ENCODE peak calls at places on chromosomes 7 and 10, in five cellular contexts. Y is breast epithelium, Z is body of pancreas, B is HCT116, V is stomach. M is an unnamed sample.

GRCh38 chr10:3852147-3852904 is 67.3 kb upstream of the KLF6 start:
- DNase-seq in Y (peak; percentile 88), Z (peak; percentile 95), B (peak; percentile 99), V (peak; percentile 93), M (peak; percentile 82)

GRCh38 chr10:45809829-45810228 is 37.5 kb downstream of the AGAP4 start:
- DNase-seq in Y (no peak), Z (no peak), B (no peak), V (no peak), M (no peak)

GRCh38 chr7:140417456-140418155 is 13.7 kb downstream of the RAB19 start:
- DNase-seq in Y (no peak), Z (no peak), B (no peak), V (no peak), M (no peak)

GRCh38 chr7:50304911-50305621 is 550 bp downstream of the IKZF1 start:
- DNase-seq in Y (no peak), Z (no peak), B (no peak), V (no peak), M (no peak)

GRCh38 chr7:72087926-72088325 is 324.2 kb downstream of the CALN1 start:
- DNase-seq in Y (no peak), Z (no peak), B (no peak), V (no peak), M (no peak)

GRCh38 chr7:76047305-76047810 is 442 bp downstream of the STYXL1 start:
- DNase-seq in Y (no peak), Z (no peak), B (no peak), V (no peak), M (no peak)

GRCh38 chr10:1732501-1733123 is 4.7 kb downstream of the ADARB2 start:
- DNase-seq in Y (no peak), Z (peak; percentile 31), B (no peak), V (no peak), M (no peak)

GRCh38 chr10:26721561-26721960 is 24.1 kb downstream of the PDSS1 start:
- DNase-seq in Y (no peak), Z (no peak), B (no peak), V (no peak), M (no peak)

GRCh38 chr7:68224041-68224534 is 1227.5 kb downstream of the TYW1 start:
- DNase-seq in Y (peak; percentile 20), Z (peak; percentile 28), B (no peak), V (no peak), M (peak; percentile 16)

GRCh38 chr10:43176271-43176670 is 38.0 kb downstream of the CSGALNACT2 start:
- DNase-seq in Y (no peak), Z (no peak), B (no peak), V (no peak), M (no peak)

GRCh38 chr7:96085953-96086352 is 235.9 kb downstream of the SLC25A13 start:
- DNase-seq in Y (no peak), Z (no peak), B (no peak), V (no peak), M (no peak)

DNA sequence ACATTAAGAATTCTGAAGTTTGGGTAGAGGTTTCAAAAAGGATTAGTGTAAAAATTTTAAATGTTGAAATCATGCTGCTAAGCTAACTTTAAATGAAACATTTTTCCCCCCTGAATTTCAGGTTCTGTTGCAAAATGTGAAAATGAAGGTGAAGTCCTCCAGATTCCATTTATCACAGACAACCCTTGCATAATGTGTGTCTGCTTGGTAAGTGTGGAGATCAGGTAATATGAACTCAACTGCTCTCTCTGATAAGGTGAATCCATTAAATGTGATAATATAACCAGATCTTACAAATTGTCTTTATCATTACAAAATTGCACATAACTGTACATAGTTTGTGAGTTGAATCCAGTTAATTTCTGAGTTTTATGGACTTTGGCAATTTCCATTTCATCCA is 1.4 kb downstream of the BMPER start:
- DNase-seq in Y (no peak), Z (no peak), B (no peak), V (no peak), M (no peak)
- H3K4me3 ChIP-seq in Y (no peak overlapping the region), Z (no peak overlapping the region), B (no peak overlapping the region), V (no peak overlapping the region), M (no peak overlapping the region)

GRCh38 chr7:2873686-2874551 is 29.8 kb upstream of the GNA12 start:
- DNase-seq in Y (no peak), Z (no peak), B (peak; percentile 81), V (no peak), M (no peak)
- TF ChIP-seq POLR2A in Y (no peak), Z (no peak), B (peak; percentile 100), V (no peak), M (no peak)

DNA sequence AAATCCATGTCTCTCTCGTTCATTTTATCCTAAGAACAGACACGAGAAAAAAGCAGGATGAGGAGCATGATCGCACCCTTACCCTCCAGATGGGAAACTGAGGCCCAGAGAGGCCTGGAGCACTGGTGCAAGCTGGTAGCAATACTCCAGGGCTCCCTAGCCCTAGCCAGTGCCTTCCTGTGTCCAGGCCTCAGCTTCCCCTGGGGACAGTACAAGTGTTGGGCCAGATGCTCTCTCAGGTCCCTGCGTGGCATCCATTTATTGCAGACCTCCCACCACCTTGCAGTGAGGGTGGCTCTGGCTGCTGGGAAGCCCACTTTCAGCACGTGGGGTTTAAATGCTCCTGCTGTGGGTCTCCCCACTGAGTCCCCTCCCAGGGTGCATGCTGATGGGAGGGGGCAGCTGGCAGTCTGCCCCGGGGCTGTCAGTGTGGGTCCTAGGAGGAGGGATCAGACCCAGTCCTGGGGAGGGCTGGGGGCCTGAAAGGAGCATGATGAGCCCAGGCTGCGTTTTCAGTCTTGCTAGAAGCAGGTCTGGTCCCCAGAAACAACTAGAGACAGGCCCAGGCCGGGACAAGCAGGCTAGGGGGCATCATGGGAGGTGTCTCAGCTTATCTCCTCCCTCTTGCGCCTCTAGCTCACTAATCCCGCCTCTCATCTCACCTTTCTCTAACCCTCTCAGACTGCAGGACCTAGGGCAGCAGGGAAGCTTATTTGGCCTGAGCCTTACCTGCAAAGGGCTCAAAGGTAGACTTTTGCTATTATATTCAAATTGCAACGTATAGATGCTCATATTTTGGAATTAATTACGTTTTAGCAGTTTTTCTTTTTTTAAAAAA is 662 bp upstream of the PPIF start:
- DNase-seq in Y (no peak), Z (peak; percentile 29), B (peak; percentile 19), V (no peak), M (peak; percentile 9)
- H3K4me3 ChIP-seq in Y (peak overlapping the region; percentile 75), Z (no peak overlapping the region), B (peak overlapping the region; percentile 99), V (no peak overlapping the region), M (no peak overlapping the region)

DNA sequence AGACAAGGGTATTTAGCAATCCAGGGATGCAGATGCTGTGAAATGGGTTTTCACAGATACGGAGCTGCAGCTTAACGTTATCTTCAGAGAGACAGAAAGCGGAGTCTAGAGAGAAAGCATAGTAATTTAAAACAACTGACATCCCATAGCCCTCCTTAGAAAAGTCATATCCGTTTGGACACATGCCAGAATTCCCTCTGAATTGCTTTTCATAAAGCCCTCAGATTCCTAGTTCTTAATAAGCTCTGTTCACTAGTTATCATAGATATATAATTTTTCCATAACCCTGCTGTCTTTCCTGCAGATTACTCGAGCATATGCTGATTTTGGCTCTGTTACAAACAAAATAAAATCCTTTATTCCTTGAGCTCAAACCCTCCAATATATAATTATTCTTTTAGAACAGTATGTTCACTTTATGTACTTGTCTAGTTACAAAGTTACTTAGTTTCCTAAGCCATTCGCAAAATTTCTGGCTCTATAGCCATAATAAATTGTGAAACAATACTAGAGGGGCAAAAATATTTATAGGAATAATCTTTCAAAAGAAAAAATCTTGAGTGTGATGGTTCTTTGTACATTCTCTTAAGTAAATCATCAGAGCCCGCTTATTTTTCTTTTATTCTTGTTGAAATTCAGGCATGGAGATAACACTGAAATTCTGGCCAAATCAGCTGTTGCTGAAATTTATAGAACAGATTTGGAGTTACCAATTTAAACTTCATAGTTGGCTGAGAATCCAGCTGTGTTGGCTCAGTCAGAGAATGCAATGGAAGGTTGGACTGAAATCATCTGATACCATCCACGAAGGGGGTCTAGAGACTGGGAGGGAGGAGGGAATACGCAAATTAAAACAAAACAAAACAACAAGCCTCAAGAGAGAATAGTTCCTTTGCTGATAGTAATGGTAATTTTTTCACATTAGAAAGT is 146.0 kb upstream of the TMEM196 start:
- DNase-seq in Y (no peak), Z (no peak), B (no peak), V (no peak), M (no peak)
- TF ChIP-seq POLR2A in Y (no peak), Z (no peak), B (no peak), V (no peak), M (no peak)

M was measured in gastrocnemius medialis.